ENCODE peak calls at places on chromosomes 12 and 14, in nine cellular contexts. J is NCI-H1105; K is Caco-2; L is occipital lobe; N is stomach; U is dorsolateral prefrontal cortex; F is WTC11; E is glutamatergic neuron; P is Jurkat, Clone E6-1. Y is an unnamed sample.
A peak's percentile ranks its signal among the peaks of the same experiment; 100 is the strongest.

GRCh38 chr12:24561411-24561871 is 387.5 kb downstream of the BCAT1 start:
- DNase-seq in J (no peak), K (no peak), L (no peak), N (no peak), U (no peak), F (no peak), E (no peak), P (no peak), Y (peak; percentile 69)

GRCh38 chr12:92094751-92095161 is 50.9 kb downstream of the BTG1 start:
- DNase-seq in J (no peak), K (no peak), L (no peak), N (no peak), U (no peak), F (no peak), E (no peak), P (no peak), Y (no peak)

GRCh38 chr14:95143813-95144620 is 13.3 kb downstream of the DICER1 start:
- DNase-seq in J (no peak), K (no peak), L (no peak), N (no peak), U (no peak), F (no peak), E (no peak), P (no peak), Y (no peak)

GRCh38 chr12:34403706-34404376 is 381.5 kb downstream of the ALG10 start:
- DNase-seq in J (no peak), K (peak; percentile 26), L (no peak), N (peak; percentile 17), U (no peak), F (peak; percentile 3), E (no peak), P (no peak), Y (no peak)

GRCh38 chr12:96879301-96879700 is 27.8 kb upstream of the NEDD1 start:
- DNase-seq in J (no peak), K (no peak), L (no peak), N (no peak), U (no peak), F (no peak), E (no peak), P (no peak), Y (no peak)

GRCh38 chr12:92927055-92927435 is 2.0 kb downstream of the EEA1 start:
- DNase-seq in J (no peak), K (no peak), L (peak; percentile 7), N (no peak), U (peak; percentile 17), F (no peak), E (no peak), P (peak; percentile 45), Y (no peak)

GRCh38 chr12:104793280-104793679 is 164.8 kb downstream of the SLC41A2 start:
- DNase-seq in J (no peak), K (no peak), L (no peak), N (no peak), U (no peak), F (no peak), E (no peak), P (no peak), Y (no peak)

GRCh38 chr12:57215668-57216013 is 953 bp upstream of the NXPH4 start:
- DNase-seq in J (no peak), K (no peak), L (no peak), N (no peak), U (no peak), F (no peak), E (no peak), P (no peak), Y (peak; percentile 63)

GRCh38 chr12:12582895-12583303 is 20.2 kb upstream of the DUSP16 start:
- DNase-seq in J (no peak), K (peak; percentile 67), L (no peak), N (no peak), U (no peak), F (no peak), E (no peak), P (no peak), Y (no peak)

GRCh38 chr14:94337274-94337673 is 14.1 kb upstream of the SERPINA6 start:
- DNase-seq in J (no peak), K (no peak), L (no peak), N (no peak), U (no peak), F (no peak), E (no peak), P (no peak), Y (no peak)

GRCh38 chr14:72558721-72559120 is 335.2 kb downstream of the DPF3 start:
- DNase-seq in J (no peak), K (no peak), L (no peak), N (no peak), U (no peak), F (no peak), E (no peak), P (no peak), Y (no peak)

GRCh38 chr14:104428333-104428851 is 151.2 kb upstream of the C14orf180 start:
- DNase-seq in J (no peak), K (no peak), L (no peak), N (peak; percentile 19), U (no peak), F (no peak), E (no peak), P (no peak), Y (no peak)

GRCh38 chr14:55249423-55249822 is 21.8 kb upstream of the FBXO34 start:
- DNase-seq in J (no peak), K (no peak), L (no peak), N (no peak), U (no peak), F (no peak), E (no peak), P (no peak), Y (no peak)

GRCh38 chr12:29634057-29634456 is 136.6 kb upstream of the OVCH1 start:
- DNase-seq in J (no peak), K (no peak), L (no peak), N (no peak), U (no peak), F (no peak), E (no peak), P (no peak), Y (no peak)

GRCh38 chr12:47905313-47905730 is 528 bp upstream of the VDR start:
- DNase-seq in J (peak; percentile 74), K (peak; percentile 91), L (no peak), N (peak; percentile 69), U (peak; percentile 8), F (peak; percentile 82), E (peak; percentile 34), P (no peak), Y (peak; percentile 65)

GRCh38 chr14:99423434-99423833 is 57.2 kb downstream of the SETD3 start:
- DNase-seq in J (no peak), K (no peak), L (no peak), N (no peak), U (no peak), F (no peak), E (no peak), P (no peak), Y (no peak)

GRCh38 chr14:91310620-91311283 is 66.2 kb upstream of the GPR68 start:
- DNase-seq in J (no peak), K (no peak), L (no peak), N (no peak), U (no peak), F (no peak), E (no peak), P (no peak), Y (no peak)

GRCh38 chr14:52834440-52834842 is 43.0 kb upstream of the GNPNAT1 start:
- DNase-seq in J (no peak), K (no peak), L (no peak), N (no peak), U (no peak), F (no peak), E (no peak), P (no peak), Y (no peak)

GRCh38 chr12:54026640-54027441 is 1.4 kb upstream of the HOXC6 start:
- DNase-seq in J (no peak), K (no peak), L (no peak), N (no peak), U (no peak), F (no peak), E (no peak), P (no peak), Y (no peak)

GRCh38 chr12:128623748-128624147 is 200.0 kb downstream of the SLC15A4 start:
- DNase-seq in J (no peak), K (no peak), L (no peak), N (no peak), U (no peak), F (no peak), E (no peak), P (no peak), Y (no peak)

GRCh38 chr14:99656171-99656570 is 11.2 kb downstream of the HHIPL1 start:
- DNase-seq in J (no peak), K (no peak), L (no peak), N (no peak), U (no peak), F (no peak), E (no peak), P (no peak), Y (no peak)

GRCh38 chr14:26125039-26125438 is 472.8 kb downstream of the NOVA1 start:
- DNase-seq in J (no peak), K (no peak), L (no peak), N (no peak), U (no peak), F (no peak), E (no peak), P (no peak), Y (no peak)

GRCh38 chr12:130571089-130571488 is 145.0 kb downstream of the RIMBP2 start:
- DNase-seq in J (no peak), K (no peak), L (no peak), N (no peak), U (no peak), F (no peak), E (no peak), P (peak; percentile 94), Y (no peak)

GRCh38 chr14:99118046-99118721 is 153.8 kb downstream of the BCL11B start:
- DNase-seq in J (no peak), K (no peak), L (no peak), N (peak; percentile 24), U (no peak), F (peak; percentile 63), E (peak; percentile 75), P (no peak), Y (no peak)

GRCh38 chr12:53052419-53053222 is 2.8 kb downstream of the TNS2 start:
- DNase-seq in J (peak; percentile 21), K (peak; percentile 29), L (peak; percentile 79), N (peak; percentile 92), U (peak; percentile 93), F (no peak), E (no peak), P (no peak), Y (no peak)